ENCODE peak calls at places on chromosomes 1 and 21, in eight cellular contexts. J is astrocyte of the cerebellum, K is mammary epithelial cell, F is lower lobe of right lung, T is hepatocyte, Z is kidney, B is foreskin fibroblast, N is mesothelial cell of epicardium. C is an unnamed sample.

GRCh38 chr1:81584398-81584797 is 216.3 kb upstream of the ADGRL2 start:
- DNase-seq in N (no peak), Z (no peak), J (no peak), T (no peak), K (no peak), B (no peak), F (no peak), C (no peak)

GRCh38 chr21:45558044-45558721 is 15.9 kb upstream of the SLC19A1 start:
- DNase-seq in T (no peak), K (no peak), Z (peak), F (peak), J (no peak), B (no peak), N (no peak), C (peak)

GRCh38 chr21:20729376-20729775 is 268.8 kb upstream of the NCAM2 start:
- DNase-seq in J (no peak), N (no peak), T (no peak), F (no peak), B (no peak), Z (no peak), K (no peak), C (no peak)

GRCh38 chr1:1360511-1361169 is 2.3 kb upstream of the MXRA8 start:
- DNase-seq in Z (peak), N (no peak), T (peak), B (peak), F (no peak), J (peak), K (peak), C (peak)

GRCh38 chr21:26572668-26573381 is at the start of gene CYYR1:
- DNase-seq in B (peak), J (peak), K (peak), F (peak), Z (peak), N (peak), T (peak), C (peak)

GRCh38 chr1:153775432-153776311 is 465 bp downstream of the SLC27A3 start:
- DNase-seq in Z (peak), F (peak), B (peak), K (peak), T (peak), N (peak), J (no peak), C (peak)

GRCh38 chr1:9296850-9297249 is 4.2 kb downstream of the SPSB1 start:
- DNase-seq in Z (no peak), K (no peak), J (no peak), F (no peak), B (no peak), N (no peak), T (no peak), C (no peak)

GRCh38 chr21:38819719-38820147 is 14.0 kb downstream of the ETS2 start:
- DNase-seq in J (no peak), K (peak), T (peak), Z (no peak), N (no peak), B (peak), F (peak), C (no peak)

GRCh38 chr1:58893257-58893869 is 109.5 kb upstream of the JUN start:
- DNase-seq in B (no peak), T (no peak), F (no peak), J (no peak), Z (no peak), K (no peak), N (no peak), C (no peak)

GRCh38 chr1:83102630-83103071 is 896.3 kb downstream of the TTLL7 start:
- DNase-seq in N (no peak), J (no peak), K (no peak), Z (no peak), T (peak), B (peak), F (no peak), C (no peak)

GRCh38 chr1:206490643-206491421 is 16.5 kb upstream of the RASSF5 start:
- DNase-seq in N (no peak), Z (no peak), F (peak), J (no peak), B (no peak), T (no peak), K (no peak), C (no peak)

GRCh38 chr1:66711420-66711819 is 40.8 kb upstream of the DYNLT5 start:
- DNase-seq in J (no peak), F (no peak), Z (peak), T (no peak), N (no peak), B (peak), K (no peak), C (no peak)

GRCh38 chr1:53567458-53568250 is 108.5 kb downstream of the DMRTB1 start:
- DNase-seq in F (no peak), J (no peak), T (no peak), B (no peak), N (no peak), Z (no peak), K (no peak), C (peak)

GRCh38 chr1:93805027-93805426 is 74.0 kb downstream of the DNTTIP2 start:
- DNase-seq in Z (no peak), B (peak), N (no peak), F (no peak), T (no peak), K (no peak), J (no peak), C (no peak)

GRCh38 chr1:35894183-35894582 is 11.2 kb downstream of the AGO1 start:
- DNase-seq in N (no peak), J (no peak), B (no peak), Z (no peak), K (no peak), F (peak), T (no peak), C (no peak)

GRCh38 chr1:43606624-43607023 is 43.3 kb upstream of the KDM4A start:
- DNase-seq in J (no peak), B (no peak), K (no peak), F (no peak), N (no peak), Z (no peak), T (no peak), C (no peak)

GRCh38 chr21:39187141-39187540 is 3.9 kb upstream of the PSMG1 start:
- DNase-seq in J (no peak), N (no peak), Z (no peak), T (no peak), F (no peak), K (no peak), B (no peak), C (no peak)

GRCh38 chr1:169779970-169780369 is 14.7 kb downstream of the METTL18 start:
- DNase-seq in J (peak), F (no peak), K (peak), Z (no peak), B (peak), N (no peak), T (no peak), C (no peak)

GRCh38 chr21:42056996-42057689 is 14.0 kb upstream of the UMODL1 start:
- DNase-seq in K (peak), F (peak), B (peak), Z (peak), J (peak), T (peak), N (no peak), C (peak)

GRCh38 chr1:32817815-32818786 is 648 bp downstream of the S100PBP start:
- DNase-seq in J (no peak), F (peak), Z (peak), K (peak), N (peak), T (peak), B (peak), C (peak)

GRCh38 chr21:25970254-25970930 is 200.2 kb downstream of the APP start:
- DNase-seq in T (no peak), J (no peak), F (no peak), K (no peak), N (no peak), Z (no peak), B (no peak), C (no peak)

DNA sequence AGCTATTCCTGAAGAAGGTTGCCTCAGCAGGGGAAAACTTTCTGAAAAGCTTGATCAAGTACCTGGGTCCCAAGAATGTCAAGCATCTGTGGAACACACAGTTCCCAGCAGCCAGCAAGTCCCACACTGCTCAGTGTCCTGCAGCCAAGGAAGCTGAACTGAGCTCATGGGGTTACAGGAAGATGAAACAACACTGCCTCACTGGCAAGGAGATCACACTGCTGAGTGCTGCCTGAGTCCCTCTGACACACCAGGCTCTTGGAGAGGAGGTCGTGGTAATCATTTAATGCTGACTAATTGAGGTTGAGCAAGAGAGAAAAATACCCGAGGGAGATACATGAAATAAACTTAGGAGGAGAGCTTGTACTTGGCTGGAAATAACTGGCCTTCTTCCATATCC is 75.2 kb downstream of the MPZL1 start:
- DNase-seq in T (peak), N (no peak), B (peak), K (peak), J (peak), F (peak), Z (peak), C (peak)
- TF ChIP-seq CTCF in T (no peak), N (no peak), B (no peak), K (peak), J (peak), F (no peak), Z (no peak), C (no peak)

GRCh38 chr1:17629460-17629859 is 90.0 kb downstream of the ARHGEF10L start:
- DNase-seq in T (no peak), K (no peak), Z (no peak), F (no peak), B (no peak), J (no peak), N (no peak), C (no peak)
- TF ChIP-seq CTCF in T (peak), K (peak), Z (no peak), F (peak), B (peak), J (peak), N (no peak), C (peak)

GRCh38 chr1:242847390-242847993 is 323.0 kb upstream of the PLD5 start:
- DNase-seq in K (no peak), T (peak), F (no peak), N (no peak), J (peak), B (peak), Z (no peak), C (no peak)
- TF ChIP-seq CTCF in K (no peak), T (no peak), F (no peak), N (no peak), J (no peak), B (no peak), Z (no peak), C (no peak)

GRCh38 chr1:218281285-218281684 is 3.8 kb upstream of the RRP15 start:
- DNase-seq in K (no peak), J (no peak), B (no peak), T (no peak), N (no peak), F (no peak), Z (no peak), C (no peak)
- TF ChIP-seq CTCF in K (no peak), J (no peak), B (no peak), T (no peak), N (no peak), F (no peak), Z (no peak), C (no peak)

DNA sequence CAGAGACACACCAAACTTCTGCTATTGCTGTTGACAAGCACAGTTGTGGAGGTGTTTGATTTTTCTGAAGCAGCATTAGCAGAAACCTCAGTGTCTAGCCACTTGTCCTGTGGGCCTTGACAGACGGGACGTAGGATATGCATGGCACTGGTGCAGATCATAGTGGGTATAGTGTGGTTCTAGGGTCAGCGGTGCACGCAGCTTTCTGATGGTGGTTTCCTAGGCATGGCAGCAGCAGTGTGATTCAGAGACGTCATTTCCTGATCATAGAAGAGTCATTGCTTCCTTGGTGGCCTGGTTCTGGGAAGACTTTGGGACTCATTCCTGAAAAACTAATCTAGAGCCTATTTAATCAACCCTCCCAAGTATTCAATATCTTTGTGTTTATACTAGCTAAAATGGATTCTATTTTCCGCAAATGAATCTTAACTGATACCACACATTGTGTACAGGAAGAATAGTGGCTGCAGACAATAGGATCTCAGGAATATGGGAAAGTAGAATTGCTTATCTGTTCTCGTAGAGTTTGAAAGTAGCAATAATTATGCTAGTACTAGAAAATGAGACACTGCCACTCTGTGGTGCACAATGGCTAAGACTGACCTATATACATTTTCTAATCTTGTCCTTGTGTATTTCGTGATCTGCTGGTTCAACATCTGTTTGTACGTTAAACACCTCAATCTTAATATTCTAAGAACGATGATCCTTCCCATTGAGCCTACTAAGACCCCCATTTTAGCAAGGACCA is 2.8 kb upstream of the USP1 start:
- DNase-seq in B (peak), F (no peak), Z (no peak), N (no peak), T (no peak), J (no peak), K (no peak), C (no peak)
- TF ChIP-seq CTCF in B (no peak), F (no peak), Z (no peak), N (no peak), T (peak), J (no peak), K (no peak), C (no peak)

DNA sequence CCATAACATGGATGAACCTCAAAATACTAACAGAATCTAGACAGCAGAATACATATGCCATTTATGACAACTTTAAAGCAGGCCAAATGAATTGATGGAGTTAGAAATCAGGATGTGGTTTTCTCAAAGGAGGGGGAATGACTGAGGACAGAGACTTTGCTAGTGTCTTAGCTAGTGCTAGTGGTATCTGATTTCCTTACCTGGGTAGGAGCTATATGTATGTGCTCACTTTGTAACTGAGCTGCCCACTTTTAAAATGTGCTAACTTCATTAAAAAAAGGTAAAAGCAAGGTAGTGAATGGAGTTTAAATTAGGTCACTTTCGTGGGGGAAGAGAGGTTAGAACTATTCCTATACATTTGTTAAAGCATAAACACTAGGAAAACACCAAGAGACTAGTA is 2.6 kb downstream of the GTF2B start:
- DNase-seq in J (no peak), T (no peak), N (no peak), B (no peak), K (no peak), Z (no peak), F (no peak), C (no peak)
- TF ChIP-seq CTCF in J (no peak), T (no peak), N (no peak), B (no peak), K (no peak), Z (no peak), F (no peak), C (no peak)

GRCh38 chr21:36092676-36093075 is 22.9 kb downstream of the CBR1 start:
- DNase-seq in K (no peak), T (no peak), B (peak), F (no peak), N (no peak), J (no peak), Z (no peak), C (no peak)

GRCh38 chr21:36082140-36082742 is 12.4 kb downstream of the CBR1 start:
- DNase-seq in B (no peak), T (no peak), J (no peak), Z (no peak), K (no peak), N (no peak), F (no peak), C (no peak)

GRCh38 chr21:36089946-36090345 is 20.1 kb downstream of the CBR1 start:
- DNase-seq in Z (no peak), B (no peak), T (no peak), F (no peak), J (no peak), K (peak), N (no peak), C (no peak)

GRCh38 chr21:36093512-36093911 is 23.7 kb downstream of the CBR1 start:
- DNase-seq in K (no peak), J (no peak), N (no peak), T (no peak), B (no peak), F (no peak), Z (no peak), C (no peak)

DNA sequence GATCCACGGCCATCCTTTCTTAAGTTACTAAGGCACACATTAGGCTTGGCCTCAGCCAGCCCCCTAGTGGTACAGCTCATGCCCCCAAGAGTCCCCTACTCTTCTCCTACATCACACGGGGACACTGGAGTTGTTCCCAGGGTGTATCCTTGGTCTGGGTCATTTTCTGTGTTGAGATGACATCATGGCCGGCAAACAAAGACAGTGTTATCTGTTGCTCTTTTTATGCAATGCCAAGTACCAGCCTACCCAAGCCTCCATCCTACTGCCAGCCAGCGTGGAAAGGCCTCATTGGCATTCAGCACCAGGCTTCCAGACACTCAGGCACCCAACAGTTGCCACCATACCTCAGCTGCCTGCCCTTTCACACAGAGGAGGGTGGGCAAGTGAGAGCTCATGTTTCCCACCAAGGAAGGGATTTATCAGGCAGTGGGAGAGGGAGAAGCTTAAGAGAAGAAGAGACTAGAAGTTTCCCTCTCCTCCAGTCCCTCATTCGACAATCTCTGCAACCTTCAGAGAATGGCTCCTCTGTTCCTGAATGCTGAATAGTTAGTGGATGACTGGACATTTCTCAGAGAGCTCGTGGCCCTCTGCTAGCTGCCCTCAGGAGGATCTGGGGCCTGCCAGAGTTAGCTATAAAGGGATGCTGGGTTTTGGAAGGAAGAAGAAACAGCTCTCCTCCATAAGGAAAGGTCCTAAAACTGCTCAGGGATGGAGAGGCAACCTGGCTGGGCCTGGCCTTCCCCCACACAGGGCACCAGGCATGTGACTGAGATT is 17.7 kb downstream of the CBR1 start:
- DNase-seq in J (no peak), F (no peak), K (no peak), T (no peak), B (no peak), Z (no peak), N (no peak), C (no peak)
- TF ChIP-seq CTCF in J (peak), F (no peak), K (peak), T (no peak), B (no peak), Z (no peak), N (no peak), C (no peak)

GRCh38 chr1:37948841-37949240 is 2.0 kb upstream of the INPP5B start:
- DNase-seq in F (no peak), B (no peak), K (no peak), J (no peak), T (no peak), Z (no peak), N (no peak), C (peak)

GRCh38 chr1:37945743-37946702 is 830 bp downstream of the INPP5B start:
- DNase-seq in K (no peak), N (no peak), Z (peak), F (peak), T (peak), J (peak), B (peak), C (peak)

GRCh38 chr1:37947364-37947763 is 511 bp upstream of the INPP5B start:
- DNase-seq in F (no peak), B (no peak), K (no peak), T (no peak), Z (no peak), N (no peak), J (no peak), C (peak)

GRCh38 chr1:37948160-37948559 is 1.3 kb upstream of the INPP5B start:
- DNase-seq in K (no peak), N (no peak), F (no peak), B (no peak), T (no peak), Z (no peak), J (no peak), C (no peak)

GRCh38 chr1:37946703-37947360 is at the start of gene INPP5B:
- DNase-seq in T (peak), F (peak), J (peak), B (peak), K (no peak), N (peak), Z (peak), C (peak)
- TF ChIP-seq CTCF in T (no peak), F (no peak), J (no peak), B (no peak), K (no peak), N (no peak), Z (peak), C (peak)

DNA sequence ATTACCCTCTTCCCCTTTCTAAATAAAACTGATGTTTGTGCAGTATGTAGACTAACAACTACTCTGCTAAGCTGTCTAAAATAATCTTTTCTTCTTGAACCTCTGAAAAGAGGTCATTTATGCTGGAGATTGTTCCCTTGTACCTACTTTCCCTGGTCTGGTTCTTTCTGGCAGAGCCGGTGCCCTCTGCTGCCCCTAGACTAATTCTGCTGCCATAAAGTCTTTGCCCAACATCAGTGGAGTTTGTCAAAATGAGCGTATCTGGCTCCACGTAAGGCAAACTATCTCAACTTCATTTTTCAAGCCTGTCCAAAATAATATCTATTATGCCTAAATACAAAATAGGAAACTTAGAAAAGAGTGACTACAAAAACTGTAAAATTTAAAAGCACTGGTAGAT is 30.9 kb upstream of the ANGPTL7 start:
- DNase-seq in F (no peak), T (no peak), B (peak), J (no peak), K (no peak), N (no peak), Z (no peak), C (no peak)
- TF ChIP-seq CTCF in F (no peak), T (no peak), B (no peak), J (peak), K (peak), N (no peak), Z (no peak), C (no peak)

C was measured in upper lobe of right lung.